ENCODE peak calls at places on chromosomes 6 and 20, in nine cellular contexts. I is Peyer's patch, J is H54, N is breast epithelium, A is A549, P is thyroid gland, O is IMR-90, T is tibial nerve, U is HCT116. R is an unnamed sample.

GRCh38 chr20:56940466-56940865 is 311.4 kb downstream of the TFAP2C start:
- DNase-seq in N (no peak), I (no peak), U (no peak), A (no peak), J (no peak), O (no peak), T (no peak), P (no peak), R (no peak)

GRCh38 chr20:53226788-53227187 is 254.6 kb downstream of the TSHZ2 start:
- DNase-seq in N (no peak), P (no peak), U (no peak), O (no peak), T (no peak), A (no peak), I (no peak), J (no peak), R (no peak)

GRCh38 chr6:106510090-106510970 is 119.0 kb downstream of the RTN4IP1 start:
- DNase-seq in P (peak), N (peak), O (no peak), I (peak), A (peak), J (no peak), U (no peak), T (no peak), R (peak)

GRCh38 chr6:39296745-39297640 is 17.2 kb downstream of the KCNK17 start:
- DNase-seq in J (no peak), P (no peak), T (peak), O (peak), U (no peak), A (no peak), I (no peak), N (no peak), R (no peak)

GRCh38 chr20:56752274-56752673 is 123.2 kb downstream of the TFAP2C start:
- DNase-seq in I (no peak), J (no peak), O (no peak), U (no peak), A (no peak), T (no peak), P (no peak), N (no peak), R (no peak)

GRCh38 chr20:8913452-8913851 is 155.4 kb upstream of the PLCB4 start:
- DNase-seq in J (no peak), P (no peak), N (no peak), I (no peak), T (no peak), U (no peak), O (no peak), A (no peak), R (no peak)

GRCh38 chr6:4581468-4582420 is 194.5 kb upstream of the CDYL start:
- DNase-seq in T (no peak), A (no peak), O (peak), J (peak), N (no peak), I (no peak), U (no peak), P (peak), R (no peak)

GRCh38 chr6:83047065-83047754 is 18.4 kb downstream of the UBE3D start:
- DNase-seq in A (no peak), O (no peak), N (no peak), P (no peak), U (no peak), J (no peak), T (no peak), I (no peak), R (no peak)

GRCh38 chr6:57265755-57266221 is 43.7 kb upstream of the RAB23 start:
- DNase-seq in A (no peak), O (peak), N (no peak), U (no peak), J (no peak), T (no peak), P (no peak), I (no peak), R (no peak)

GRCh38 chr6:132161283-132161682 is 210.1 kb upstream of the CCN2 start:
- DNase-seq in O (peak), I (no peak), U (peak), N (no peak), T (no peak), J (no peak), P (no peak), A (peak), R (no peak)

GRCh38 chr6:96613291-96613999 is 50.5 kb downstream of the FHL5 start:
- DNase-seq in A (no peak), N (no peak), T (no peak), O (no peak), J (no peak), P (no peak), I (no peak), U (no peak), R (no peak)

GRCh38 chr6:49506569-49507111 is 6.9 kb downstream of the GLYATL3 start:
- DNase-seq in O (no peak), U (no peak), J (no peak), A (no peak), N (no peak), I (no peak), P (no peak), T (no peak), R (no peak)

GRCh38 chr20:46056970-46057855 is 28.2 kb downstream of the SLC12A5 start:
- DNase-seq in T (peak), P (peak), U (no peak), N (no peak), I (no peak), J (peak), O (peak), A (no peak), R (no peak)

GRCh38 chr20:3165473-3166337 is 6.0 kb upstream of the FASTKD5 start:
- DNase-seq in U (no peak), I (peak), T (no peak), P (no peak), J (no peak), N (no peak), O (peak), A (no peak), R (peak)

GRCh38 chr6:13711384-13711725 is 280 bp downstream of the RANBP9 start:
- DNase-seq in P (no peak), O (no peak), A (no peak), T (no peak), I (peak), U (no peak), N (no peak), J (no peak), R (no peak)

GRCh38 chr20:49171928-49172327 is 16.2 kb downstream of the STAU1 start:
- DNase-seq in P (peak), U (no peak), J (no peak), I (no peak), T (no peak), O (no peak), A (no peak), N (no peak), R (no peak)

GRCh38 chr6:20180935-20181334 is 31.3 kb downstream of the MBOAT1 start:
- DNase-seq in T (no peak), P (no peak), O (no peak), A (no peak), N (no peak), U (no peak), J (no peak), I (no peak), R (no peak)

GRCh38 chr6:15588966-15589634 is 73.7 kb downstream of the DTNBP1 start:
- DNase-seq in T (no peak), O (peak), J (peak), N (no peak), I (no peak), U (no peak), P (no peak), A (no peak), R (no peak)

GRCh38 chr6:144953552-144954240 is 668.6 kb downstream of the UTRN start:
- DNase-seq in O (peak), N (no peak), I (no peak), T (no peak), J (peak), U (peak), P (no peak), A (no peak), R (no peak)

GRCh38 chr6:45369870-45370269 is 7.9 kb downstream of the SUPT3H start:
- DNase-seq in J (no peak), P (no peak), O (peak), A (no peak), T (no peak), U (no peak), N (no peak), I (no peak), R (no peak)

GRCh38 chr6:13453771-13454251 is 33.6 kb downstream of the GFOD1 start:
- DNase-seq in U (peak), P (no peak), I (no peak), N (no peak), O (peak), T (no peak), J (peak), A (peak), R (no peak)

GRCh38 chr6:43992126-43992663 is 135.1 kb downstream of the MRPL14 start:
- DNase-seq in I (no peak), A (no peak), O (no peak), P (no peak), N (no peak), J (no peak), U (no peak), T (no peak), R (no peak)

GRCh38 chr6:168055696-168056489 is 23.1 kb downstream of the FRMD1 start:
- DNase-seq in T (no peak), N (no peak), P (no peak), O (no peak), A (no peak), J (no peak), I (no peak), U (no peak), R (no peak)

GRCh38 chr6:131683479-131683878 is 17.7 kb downstream of the OR2A4 start:
- DNase-seq in A (no peak), O (no peak), J (no peak), I (no peak), P (no peak), U (no peak), T (no peak), N (no peak), R (no peak)

GRCh38 chr6:149233056-149233715 is 84.3 kb upstream of the TAB2 start:
- DNase-seq in T (no peak), P (no peak), I (no peak), N (no peak), A (peak), U (peak), O (peak), J (peak), R (no peak)

GRCh38 chr20:20503788-20504528 is 136.1 kb downstream of the INSM1 start:
- DNase-seq in U (no peak), I (no peak), A (no peak), J (no peak), O (no peak), P (no peak), N (no peak), T (no peak), R (no peak)

GRCh38 chr6:6538301-6538700 is 50.2 kb upstream of the LY86 start:
- DNase-seq in A (no peak), T (no peak), O (no peak), P (no peak), J (no peak), U (no peak), I (no peak), N (no peak), R (no peak)

GRCh38 chr6:122734529-122735203 is 44.9 kb upstream of the FABP7 start:
- DNase-seq in O (no peak), J (no peak), P (no peak), N (no peak), I (no peak), U (no peak), A (no peak), T (no peak), R (no peak)

GRCh38 chr6:149995971-149996370 is 29.4 kb downstream of the RAET1L start:
- DNase-seq in O (no peak), J (no peak), N (no peak), A (no peak), T (no peak), U (no peak), I (no peak), P (no peak), R (no peak)

GRCh38 chr20:17808357-17808756 is 108.6 kb downstream of the BANF2 start:
- DNase-seq in O (peak), A (no peak), U (no peak), T (peak), N (no peak), I (no peak), J (no peak), P (peak), R (no peak)

GRCh38 chr20:46202758-46203509 is 84.8 kb downstream of the CD40 start:
- DNase-seq in I (no peak), P (peak), A (no peak), T (peak), U (no peak), J (no peak), N (no peak), O (no peak), R (no peak)

GRCh38 chr6:18400831-18401446 is 13.8 kb downstream of the RNF144B start:
- DNase-seq in A (no peak), U (no peak), J (no peak), O (peak), N (no peak), I (no peak), T (no peak), P (no peak), R (no peak)

GRCh38 chr20:23609486-23610109 is 3.9 kb upstream of the CST9 start:
- DNase-seq in T (no peak), A (no peak), U (no peak), J (no peak), N (no peak), I (no peak), P (no peak), O (no peak), R (no peak)

GRCh38 chr6:73798592-73798991 is 102.6 kb downstream of the CD109 start:
- DNase-seq in U (peak), P (no peak), T (peak), O (peak), J (peak), N (no peak), A (peak), I (peak), R (no peak)

GRCh38 chr20:25315418-25316210 is 67.7 kb downstream of the PYGB start:
- DNase-seq in U (no peak), I (peak), J (peak), O (peak), P (peak), A (no peak), T (no peak), N (no peak), R (no peak)

GRCh38 chr20:64160118-64160517 is 4.1 kb upstream of the MYT1 start:
- DNase-seq in N (no peak), U (no peak), A (no peak), P (no peak), T (no peak), O (no peak), I (no peak), J (no peak), R (no peak)

GRCh38 chr6:168367285-168367720 is 47.7 kb upstream of the DACT2 start:
- DNase-seq in I (no peak), O (no peak), T (no peak), P (no peak), A (no peak), N (no peak), J (no peak), U (no peak), R (no peak)

GRCh38 chr6:33277663-33278391 is 904 bp downstream of the B3GALT4 start:
- DNase-seq in A (no peak), N (no peak), J (no peak), T (no peak), P (no peak), I (peak), U (no peak), O (no peak), R (peak)

GRCh38 chr6:37052027-37052628 is 46.7 kb downstream of the FGD2 start:
- DNase-seq in A (no peak), T (no peak), N (no peak), O (no peak), P (no peak), J (no peak), I (no peak), U (no peak), R (no peak)

GRCh38 chr6:143507358-143508145 is 4.0 kb downstream of the FUCA2 start:
- DNase-seq in A (no peak), J (no peak), O (peak), I (no peak), P (no peak), T (no peak), N (no peak), U (no peak), R (no peak)

GRCh38 chr6:143514996-143515760 is 3.7 kb upstream of the FUCA2 start:
- DNase-seq in T (no peak), P (peak), J (no peak), O (no peak), N (no peak), U (no peak), I (no peak), A (no peak), R (no peak)

GRCh38 chr6:143515766-143516355 is 4.3 kb upstream of the FUCA2 start:
- DNase-seq in O (no peak), J (no peak), T (no peak), U (no peak), N (no peak), A (no peak), I (no peak), P (no peak), R (no peak)

GRCh38 chr6:143513410-143513809 is 1.9 kb upstream of the FUCA2 start:
- DNase-seq in A (no peak), O (no peak), P (peak), U (no peak), T (no peak), J (no peak), I (peak), N (no peak), R (no peak)

DNA sequence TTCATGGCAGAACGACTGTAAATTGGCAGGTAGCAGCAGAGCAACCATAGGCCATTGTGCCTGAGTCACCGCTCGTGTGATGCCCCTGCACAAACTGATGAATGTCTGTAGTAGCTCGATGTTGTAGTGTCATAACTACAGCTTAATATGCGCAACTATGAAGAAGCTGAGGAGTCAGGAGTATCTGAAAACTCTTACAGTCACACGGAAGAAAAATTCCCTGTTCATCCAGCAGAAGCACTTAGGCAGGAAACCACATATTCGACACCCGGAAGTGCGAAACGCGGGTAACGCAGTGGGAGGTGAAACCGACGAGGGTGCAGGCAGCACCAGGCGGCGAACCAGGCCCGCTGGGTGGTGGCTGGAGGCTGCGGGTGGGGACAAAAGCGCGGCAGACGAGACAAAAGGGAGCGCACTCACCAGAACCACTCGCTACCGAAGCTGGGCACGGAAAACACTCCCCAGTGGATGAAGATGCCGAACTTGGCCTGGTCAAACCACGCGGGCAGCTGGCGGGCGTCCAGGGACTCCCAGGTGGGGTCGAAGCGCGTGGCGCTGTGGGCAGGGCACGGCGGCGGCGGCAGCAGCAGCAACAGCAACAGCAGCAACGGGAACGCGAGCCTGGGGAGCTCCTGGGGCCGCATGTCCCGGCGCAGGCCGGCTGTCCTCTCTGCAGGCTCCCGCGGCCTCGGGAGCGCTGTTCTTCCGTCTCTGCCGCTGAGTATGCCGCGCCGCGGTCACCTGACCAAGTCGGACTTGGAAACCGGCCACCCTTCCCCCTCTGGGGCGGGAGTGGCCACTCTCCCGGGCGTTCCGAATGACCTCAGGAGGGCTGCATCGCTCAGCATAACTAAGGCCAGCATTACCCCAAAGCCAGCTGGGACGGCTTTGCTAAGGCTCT is at the start of gene FUCA2:
- DNase-seq in O (peak), U (peak), A (peak), P (peak), J (peak), I (peak), N (peak), T (peak), R (peak)
- TF ChIP-seq POLR2A in O (peak), U (peak), A (peak), P (peak), J (peak), I (peak), N (peak), T (peak), R (peak)

GRCh38 chr6:31574106-31575061 is 981 bp upstream of the TNF start:
- DNase-seq in T (no peak), O (no peak), J (no peak), N (no peak), I (no peak), U (no peak), P (no peak), A (no peak), R (no peak)

GRCh38 chr6:31573239-31574105 is 1.4 kb downstream of the LTA start:
- DNase-seq in O (no peak), J (no peak), P (no peak), U (no peak), I (no peak), A (no peak), N (no peak), T (no peak), R (no peak)

GRCh38 chr6:31576897-31577341 is 1.6 kb downstream of the TNF start:
- DNase-seq in I (peak), T (no peak), A (no peak), U (no peak), P (no peak), J (no peak), N (no peak), O (no peak), R (no peak)

GRCh38 chr6:31575952-31576684 is 753 bp downstream of the TNF start:
- DNase-seq in A (no peak), J (no peak), T (no peak), U (no peak), N (no peak), O (no peak), I (no peak), P (no peak), R (no peak)

GRCh38 chr6:31575335-31575901 is at the start of gene TNF:
- DNase-seq in P (no peak), A (no peak), N (no peak), T (peak), U (no peak), I (peak), J (no peak), O (no peak), R (no peak)
- TF ChIP-seq POLR2A in P (no peak), A (no peak), N (no peak), T (peak), U (no peak), I (no peak), J (no peak), O (no peak), R (peak)

GRCh38 chr6:158642097-158642601 is 2.4 kb downstream of the DYNLT1 start:
- DNase-seq in N (no peak), O (peak), A (no peak), J (peak), I (peak), P (peak), T (no peak), U (no peak), R (no peak)

GRCh38 chr6:158640519-158640918 is 4.0 kb downstream of the DYNLT1 start:
- DNase-seq in T (no peak), P (no peak), U (no peak), A (no peak), I (peak), O (no peak), J (no peak), N (no peak), R (no peak)

GRCh38 chr6:158638393-158638792 is 6.2 kb downstream of the DYNLT1 start:
- DNase-seq in O (no peak), A (no peak), I (no peak), N (no peak), P (no peak), T (no peak), J (no peak), U (no peak), R (no peak)

GRCh38 chr6:158636778-158637177 is 7.8 kb downstream of the DYNLT1 start:
- DNase-seq in P (no peak), A (no peak), T (no peak), O (no peak), I (no peak), J (no peak), U (no peak), N (no peak), R (no peak)

GRCh38 chr6:158639056-158639455 is 5.5 kb downstream of the DYNLT1 start:
- DNase-seq in O (no peak), P (no peak), T (no peak), I (no peak), J (no peak), N (no peak), A (no peak), U (no peak), R (no peak)
- TF ChIP-seq POLR2A in O (no peak), P (no peak), T (no peak), I (no peak), J (no peak), N (no peak), A (no peak), U (no peak), R (no peak)

GRCh38 chr6:291697-292505 is at the start of gene DUSP22:
- DNase-seq in N (peak), J (peak), P (peak), A (peak), O (peak), U (peak), T (peak), I (peak), R (peak)
- TF ChIP-seq POLR2A in N (peak), J (peak), P (peak), A (peak), O (peak), U (peak), T (peak), I (peak), R (peak)

R was measured in GM12892.